ENCODE peak calls at places on chromosomes 3 and 15, in four cellular contexts. Q is HepG2, F is K562, W is GM12878. U is an unnamed sample.

GRCh38 chr3:128383316-128384235 is 83.1 kb downstream of the DNAJB8 start:
- DNase-seq in Q (peak), F (peak), W (no peak), U (peak)

GRCh38 chr3:13709706-13710105 is 160.8 kb downstream of the FBLN2 start:
- DNase-seq in W (no peak), F (no peak), Q (no peak), U (no peak)

GRCh38 chr3:104547040-104547439 is 819.7 kb upstream of the ALCAM start:
- DNase-seq in Q (no peak), F (no peak), W (no peak), U (no peak)

GRCh38 chr3:186653984-186654383 is 11.8 kb upstream of the HRG start:
- DNase-seq in W (no peak), F (peak), Q (peak), U (no peak)

GRCh38 chr3:29067014-29067413 is 213.9 kb upstream of the RBMS3 start:
- DNase-seq in W (no peak), Q (no peak), F (no peak), U (peak)

GRCh38 chr3:188807002-188807401 is 364.8 kb upstream of the TPRG1 start:
- DNase-seq in Q (no peak), F (no peak), W (no peak), U (peak)

GRCh38 chr15:34650177-34650576 is 66.7 kb upstream of the GOLGA8B start:
- DNase-seq in Q (no peak), W (no peak), F (peak), U (peak)

GRCh38 chr3:197023998-197024651 is 5.5 kb downstream of the MELTF start:
- DNase-seq in F (no peak), Q (no peak), W (no peak), U (no peak)

GRCh38 chr3:27034255-27034654 is 334.9 kb downstream of the NEK10 start:
- DNase-seq in W (no peak), F (no peak), Q (no peak), U (no peak)

GRCh38 chr3:30401971-30402370 is 204.4 kb upstream of the TGFBR2 start:
- DNase-seq in Q (no peak), F (no peak), W (no peak), U (peak)

GRCh38 chr15:64229129-64229724 is 66.4 kb upstream of the PPIB start:
- DNase-seq in Q (no peak), F (no peak), W (no peak), U (no peak)

GRCh38 chr3:10500717-10501663 is 4.4 kb downstream of the ATP2B2 start:
- DNase-seq in Q (peak), W (no peak), F (no peak), U (no peak)

GRCh38 chr15:31464216-31465082 is 137.8 kb downstream of the KLF13 start:
- DNase-seq in F (no peak), W (no peak), Q (no peak), U (no peak)

GRCh38 chr3:117998071-117998470 is 1036.6 kb downstream of the IGSF11 start:
- DNase-seq in Q (no peak), F (no peak), W (no peak), U (peak)

GRCh38 chr3:156142649-156143048 is 22.3 kb downstream of the KCNAB1 start:
- DNase-seq in W (no peak), F (no peak), Q (no peak), U (no peak)

GRCh38 chr3:15309662-15310335 is 22.6 kb downstream of the SH3BP5 start:
- DNase-seq in W (no peak), Q (no peak), F (no peak), U (no peak)
- TF ChIP-seq BHLHE40 in W (no peak), Q (no peak), F (no peak), U (no peak)

DNA sequence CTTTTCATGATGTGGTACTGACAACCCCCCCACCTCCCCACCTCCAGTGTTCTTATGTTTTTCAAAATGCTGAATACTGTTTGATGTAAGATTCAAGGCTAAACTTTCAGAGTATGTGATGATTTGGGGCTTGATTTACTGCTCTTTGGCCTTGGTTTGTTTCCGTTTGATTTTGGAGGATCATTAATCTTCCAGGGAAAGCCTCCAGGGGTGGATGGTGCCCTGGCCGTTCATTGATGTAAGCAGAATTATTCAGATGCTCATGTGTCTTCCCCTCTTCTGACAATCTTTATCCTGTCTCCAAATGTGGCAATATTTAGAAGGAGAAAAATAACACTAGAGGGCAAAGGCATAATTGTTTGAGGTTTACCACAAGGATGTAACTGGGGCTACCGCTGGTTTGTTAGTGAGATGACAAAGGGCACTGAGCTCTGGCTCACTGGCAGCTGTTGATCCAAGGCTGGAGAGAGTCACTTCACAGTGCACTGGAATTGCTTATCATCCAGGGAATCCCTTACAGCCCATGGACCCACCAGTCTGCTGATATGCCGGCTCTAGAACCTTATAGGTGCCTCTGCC is 18.2 kb upstream of the PLCL2 start:
- DNase-seq in W (no peak), F (no peak), Q (no peak), U (no peak)
- H3K4me2 ChIP-seq in W (no peak), F (no peak), Q (no peak), U (no peak)

GRCh38 chr3:46096781-46097180 is 69.5 kb upstream of the XCR1 start:
- DNase-seq in F (no peak), W (no peak), Q (no peak), U (no peak)

GRCh38 chr3:46100812-46101211 is 73.5 kb upstream of the XCR1 start:
- DNase-seq in Q (no peak), F (no peak), W (no peak), U (no peak)

GRCh38 chr3:46096336-46096735 is 69.1 kb upstream of the XCR1 start:
- DNase-seq in Q (no peak), F (no peak), W (no peak), U (no peak)

GRCh38 chr3:46097691-46098241 is 70.5 kb upstream of the XCR1 start:
- DNase-seq in Q (no peak), W (no peak), F (no peak), U (peak)

DNA sequence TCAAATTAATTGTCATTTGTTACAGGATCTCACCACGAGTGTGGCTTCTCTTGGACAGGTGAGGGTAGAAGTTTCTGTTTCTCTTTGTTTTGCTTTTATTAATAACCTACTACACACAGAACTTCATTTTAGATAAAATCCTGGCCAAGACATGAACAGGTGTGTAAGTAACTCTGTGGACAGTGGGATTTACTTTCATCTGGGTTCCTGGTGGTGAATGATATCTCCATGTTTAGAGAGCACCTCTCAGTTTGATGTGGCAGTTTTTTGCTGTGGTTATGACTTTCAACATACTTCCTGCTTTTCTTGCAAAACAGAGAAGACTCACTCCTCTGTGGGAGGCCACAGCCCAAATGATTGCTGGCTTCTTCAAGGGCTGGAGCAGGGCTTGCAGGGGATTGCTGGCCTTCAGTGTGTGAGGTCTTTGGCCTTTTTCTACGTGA is 71.1 kb upstream of the XCR1 start:
- DNase-seq in F (no peak), Q (no peak), W (peak), U (peak)
- H2AFZ ChIP-seq in F (no peak), Q (no peak), W (no peak), U (peak)

GRCh38 chr3:71078723-71079525 is 504.6 kb downstream of the FOXP1 start:
- DNase-seq in F (no peak), W (no peak), Q (no peak), U (no peak)

GRCh38 chr3:71076361-71076997 is 507.0 kb downstream of the FOXP1 start:
- DNase-seq in W (no peak), Q (peak), F (no peak), U (peak)

GRCh38 chr3:71077070-71077469 is 506.5 kb downstream of the FOXP1 start:
- DNase-seq in W (no peak), Q (no peak), F (no peak), U (no peak)

GRCh38 chr3:71080517-71081083 is 502.9 kb downstream of the FOXP1 start:
- DNase-seq in W (no peak), Q (no peak), F (no peak), U (no peak)

GRCh38 chr3:71078199-71078598 is 505.3 kb downstream of the FOXP1 start:
- DNase-seq in F (no peak), W (no peak), Q (no peak), U (no peak)
- TF ChIP-seq BHLHE40 in F (no peak), W (no peak), Q (no peak), U (peak)

DNA sequence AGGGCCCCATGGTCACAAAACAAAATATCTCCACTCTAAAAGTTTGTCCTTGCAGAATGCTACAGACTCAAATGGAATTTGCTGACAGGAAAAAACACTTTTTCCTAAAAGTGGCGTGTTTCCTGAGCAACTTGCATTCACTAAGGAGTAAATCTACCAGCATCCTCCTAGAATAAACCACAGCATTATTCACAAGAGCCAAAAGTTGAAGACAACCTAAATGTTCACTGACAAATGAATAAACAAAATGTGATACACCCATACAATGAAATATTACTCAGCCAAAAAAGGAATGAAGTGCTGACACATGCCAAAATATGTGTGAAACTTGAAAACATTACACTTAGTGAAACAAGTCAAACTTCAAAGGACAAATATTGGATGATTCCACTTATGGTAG is 28.9 kb downstream of the ITGB5 start:
- DNase-seq in Q (no peak), F (no peak), W (no peak), U (peak)
- H3K4me2 ChIP-seq in Q (no peak), F (no peak), W (no peak), U (peak)

GRCh38 chr3:151567477-151567876 is 106.6 kb upstream of the IGSF10 start:
- DNase-seq in W (no peak), F (no peak), Q (no peak), U (no peak)
- H2AFZ ChIP-seq in W (no peak), F (peak), Q (no peak), U (no peak)

GRCh38 chr3:86547697-86548096 is 443.3 kb downstream of the VGLL3 start:
- DNase-seq in F (no peak), Q (no peak), W (no peak), U (no peak)
- TF ChIP-seq BHLHE40 in F (no peak), Q (no peak), W (no peak), U (no peak)

GRCh38 chr15:74178326-74179100 is 5.0 kb downstream of the ISLR start:
- DNase-seq in F (no peak), Q (no peak), W (no peak), U (no peak)

GRCh38 chr15:74180689-74181602 is 7.4 kb downstream of the ISLR start:
- DNase-seq in Q (no peak), F (no peak), W (no peak), U (no peak)

GRCh38 chr15:74179983-74180688 is 6.6 kb downstream of the ISLR start:
- DNase-seq in Q (no peak), F (no peak), W (no peak), U (peak)

GRCh38 chr15:74176262-74177208 is 3.0 kb downstream of the ISLR start:
- DNase-seq in Q (no peak), F (no peak), W (no peak), U (no peak)

GRCh38 chr15:74179101-74179841 is 5.8 kb downstream of the ISLR start:
- DNase-seq in F (peak), W (no peak), Q (no peak), U (peak)
- H3K4me2 ChIP-seq in F (no peak), W (no peak), Q (no peak), U (no peak)